ENCODE peak calls at places on chromosomes 4 and X, in nine cellular contexts. U, N, V, L, Y, S, B, O and R are unnamed samples.

GRCh38 chrX:130330706-130331105 is 9.0 kb upstream of the SLC25A14 start:
- DNase-seq in Y (peak), L (no peak), B (peak), U (peak), S (no peak), O (no peak), N (peak), V (no peak), R (peak)

GRCh38 chrX:74800062-74800461 is 125.2 kb downstream of the NEXMIF start:
- DNase-seq in B (no peak), L (no peak), S (no peak), U (no peak), V (no peak), N (no peak), Y (no peak), O (no peak), R (no peak)

GRCh38 chr4:183299464-183299863 is 20.6 kb downstream of the CLDN22 start:
- DNase-seq in O (no peak), S (no peak), Y (no peak), V (no peak), B (no peak), N (no peak), L (no peak), U (no peak), R (no peak)

GRCh38 chr4:141896687-141897086 is 260.3 kb downstream of the IL15 start:
- DNase-seq in N (no peak), O (no peak), U (no peak), Y (no peak), B (no peak), S (no peak), L (no peak), V (no peak), R (no peak)

GRCh38 chr4:164531336-164531735 is 222.6 kb upstream of the SMIM31 start:
- DNase-seq in S (no peak), B (no peak), V (no peak), U (peak), O (no peak), Y (no peak), L (no peak), N (no peak), R (no peak)

GRCh38 chr4:32499176-32499575 is 1779.0 kb downstream of the PCDH7 start:
- DNase-seq in O (no peak), S (no peak), V (no peak), N (no peak), U (no peak), B (no peak), L (no peak), Y (no peak), R (no peak)

GRCh38 chr4:64539234-64539849 is 130.1 kb upstream of the TECRL start:
- DNase-seq in B (peak), Y (peak), L (peak), N (peak), S (no peak), O (no peak), U (peak), V (peak), R (peak)

GRCh38 chr4:70195425-70195824 is at the start of gene ODAM:
- DNase-seq in B (no peak), O (no peak), L (no peak), V (no peak), N (no peak), U (no peak), Y (no peak), S (no peak), R (no peak)

GRCh38 chr4:57148831-57149230 is 38.6 kb upstream of the IGFBP7 start:
- DNase-seq in N (no peak), L (no peak), B (no peak), V (no peak), U (peak), S (no peak), Y (no peak), O (no peak), R (no peak)

GRCh38 chrX:11434607-11435006 is 141.4 kb downstream of the AMELX start:
- DNase-seq in S (no peak), Y (no peak), B (no peak), U (no peak), N (no peak), L (no peak), V (no peak), O (no peak), R (no peak)

GRCh38 chrX:104168127-104168526 is 1.9 kb downstream of the FAM199X start:
- DNase-seq in S (no peak), N (no peak), U (no peak), B (no peak), Y (no peak), L (no peak), O (no peak), V (no peak), R (no peak)

GRCh38 chr4:143431526-143432257 is 81.8 kb upstream of the SMARCA5 start:
- DNase-seq in N (no peak), S (no peak), V (no peak), U (no peak), L (no peak), O (no peak), Y (no peak), B (no peak), R (no peak)

GRCh38 chrX:72539822-72540221 is 32.8 kb downstream of the HDAC8 start:
- DNase-seq in Y (peak), U (no peak), B (no peak), L (no peak), V (no peak), O (no peak), S (no peak), N (no peak), R (no peak)

GRCh38 chr4:183729430-183730328 is 70.6 kb downstream of the TRAPPC11 start:
- DNase-seq in B (no peak), O (no peak), U (peak), L (no peak), S (no peak), N (no peak), Y (no peak), V (no peak), R (no peak)

GRCh38 chr4:53547983-53548382 is 43.3 kb downstream of the LNX1 start:
- DNase-seq in U (no peak), L (no peak), N (no peak), O (no peak), S (no peak), B (no peak), V (no peak), Y (no peak), R (no peak)

GRCh38 chr4:67651536-67651935 is 49.4 kb downstream of the UBA6 start:
- DNase-seq in Y (no peak), N (no peak), U (no peak), L (no peak), V (no peak), O (no peak), B (no peak), S (no peak), R (no peak)

GRCh38 chr4:2417765-2418651 is at the start of gene ZFYVE28:
- DNase-seq in O (no peak), V (no peak), N (no peak), B (no peak), L (no peak), U (no peak), Y (no peak), S (no peak), R (no peak)

GRCh38 chr4:80195441-80196139 is 1.7 kb upstream of the PRDM8 start:
- DNase-seq in V (no peak), L (no peak), O (no peak), B (no peak), S (no peak), U (no peak), N (no peak), Y (no peak), R (no peak)

GRCh38 chr4:1080961-1081688 is 32.2 kb downstream of the RNF212 start:
- DNase-seq in L (no peak), O (no peak), N (no peak), U (peak), Y (no peak), B (no peak), V (no peak), S (no peak), R (no peak)

GRCh38 chr4:106444557-106444956 is 76.0 kb upstream of the GIMD1 start:
- DNase-seq in V (no peak), B (no peak), O (no peak), Y (no peak), S (no peak), U (no peak), N (peak), L (no peak), R (no peak)

GRCh38 chr4:121155893-121156292 is 8.2 kb downstream of the TNIP3 start:
- DNase-seq in N (no peak), Y (no peak), L (no peak), U (peak), O (peak), V (no peak), S (no peak), B (no peak), R (no peak)

GRCh38 chr4:146087856-146088255 is 87.7 kb upstream of the LSM6 start:
- DNase-seq in U (no peak), S (no peak), V (no peak), Y (no peak), B (no peak), L (no peak), N (no peak), O (no peak), R (no peak)

GRCh38 chr4:53921856-53922255 is 142.5 kb downstream of the CHIC2 start:
- DNase-seq in O (no peak), L (no peak), N (no peak), S (no peak), B (no peak), V (no peak), U (no peak), Y (no peak), R (no peak)

GRCh38 chr4:74451214-74451661 is 6.3 kb downstream of the AREG start:
- DNase-seq in N (no peak), L (no peak), S (no peak), U (no peak), B (no peak), V (no peak), Y (no peak), O (no peak), R (no peak)

GRCh38 chr4:106522839-106523238 is 154.3 kb upstream of the GIMD1 start:
- DNase-seq in U (no peak), L (no peak), V (no peak), S (no peak), O (no peak), B (no peak), N (peak), Y (no peak), R (no peak)

GRCh38 chr4:156790866-156791265 is 180.7 kb downstream of the PDGFC start:
- DNase-seq in U (no peak), L (no peak), O (no peak), Y (peak), N (no peak), B (peak), S (peak), V (no peak), R (peak)

GRCh38 chr4:147755567-147756295 is 23.8 kb downstream of the ARHGAP10 start:
- DNase-seq in B (no peak), Y (no peak), L (peak), U (no peak), S (no peak), O (peak), V (no peak), N (no peak), R (no peak)

GRCh38 chrX:129754266-129755024 is 15.7 kb downstream of the XPNPEP2 start:
- DNase-seq in B (no peak), O (no peak), N (no peak), Y (no peak), U (no peak), L (no peak), S (no peak), V (no peak), R (no peak)

GRCh38 chr4:25367004-25367621 is 9.9 kb upstream of the ANAPC4 start:
- DNase-seq in L (no peak), O (peak), U (no peak), B (no peak), N (peak), V (no peak), S (no peak), Y (peak), R (no peak)

DNA sequence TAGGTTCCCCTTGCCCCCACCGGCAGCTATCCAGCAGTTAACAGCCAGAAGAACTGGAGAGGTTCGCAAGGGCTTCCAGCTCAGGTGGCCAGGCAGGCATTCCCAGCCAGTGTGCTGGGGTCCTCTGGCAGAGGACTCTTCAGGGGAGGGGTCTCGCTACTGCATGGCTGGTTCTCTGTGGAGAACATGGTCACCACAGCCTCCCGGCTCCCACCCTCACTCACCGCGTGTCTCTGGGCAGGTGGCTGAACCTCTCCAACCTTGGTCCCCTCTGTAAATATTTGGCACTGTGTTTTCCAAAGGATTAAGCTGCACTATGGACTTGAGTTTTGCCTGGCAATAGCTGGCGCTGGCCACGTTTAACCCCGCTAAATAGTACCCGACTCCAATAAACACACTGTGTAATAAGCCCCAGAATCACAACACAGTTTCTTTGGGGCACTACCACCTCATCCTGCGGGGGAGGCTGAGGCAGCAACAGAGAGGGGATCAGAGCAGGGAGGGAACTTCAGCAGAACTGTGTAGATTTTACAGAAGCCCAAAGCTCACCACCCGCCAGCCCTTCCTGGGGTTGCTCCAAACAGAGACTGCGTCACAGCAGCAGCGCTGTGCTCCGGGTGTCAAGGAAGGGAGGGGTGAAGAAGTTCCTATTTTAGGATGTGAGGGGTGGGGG is 15.2 kb downstream of the BCOR start:
- DNase-seq in U (no peak), N (no peak), S (no peak), B (no peak), V (no peak), Y (no peak), O (no peak), L (no peak), R (no peak)
- TF ChIP-seq CTCF in U (no peak), N (no peak), S (no peak), B (no peak), V (no peak), Y (no peak), O (no peak), L (no peak), R (no peak)

GRCh38 chr4:159146454-159146853 is 43.6 kb downstream of the RAPGEF2 start:
- DNase-seq in Y (no peak), O (no peak), B (no peak), V (no peak), U (no peak), N (no peak), L (no peak), S (no peak), R (no peak)

GRCh38 chr4:159151701-159152100 is 48.8 kb downstream of the RAPGEF2 start:
- DNase-seq in N (no peak), Y (no peak), L (no peak), B (no peak), U (no peak), V (no peak), S (no peak), O (no peak), R (no peak)

GRCh38 chr4:159153669-159154068 is 50.8 kb downstream of the RAPGEF2 start:
- DNase-seq in B (no peak), Y (no peak), N (no peak), U (no peak), S (no peak), L (no peak), V (no peak), O (no peak), R (no peak)

GRCh38 chr4:159150838-159151390 is 48.0 kb downstream of the RAPGEF2 start:
- DNase-seq in B (no peak), Y (no peak), L (no peak), O (no peak), U (no peak), S (no peak), V (no peak), N (no peak), R (no peak)

DNA sequence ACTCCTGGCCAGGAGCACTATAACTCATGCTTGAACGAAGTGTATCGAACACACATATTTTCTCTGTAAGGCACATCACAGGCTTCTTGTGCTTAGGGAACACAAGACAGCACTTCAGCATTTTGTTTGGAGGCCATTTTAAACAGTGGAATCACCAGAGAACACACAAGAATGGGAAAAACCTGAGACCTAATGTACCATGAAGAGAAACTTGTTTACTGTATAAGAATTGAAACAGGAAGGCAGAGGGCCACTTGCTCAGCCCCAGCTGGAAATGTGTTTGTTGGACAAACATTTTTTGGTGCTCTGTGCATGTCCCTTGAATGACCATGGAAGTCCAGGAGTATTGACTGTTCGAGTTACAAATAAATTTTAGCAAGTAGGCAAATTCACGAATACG is 47.5 kb downstream of the RAPGEF2 start:
- DNase-seq in O (no peak), L (no peak), U (no peak), Y (no peak), B (no peak), N (no peak), V (no peak), S (no peak), R (no peak)
- TF ChIP-seq CTCF in O (no peak), L (no peak), U (no peak), Y (no peak), B (no peak), N (no peak), V (no peak), S (no peak), R (no peak)

GRCh38 chrX:100368167-100368566 is 41.9 kb downstream of the PCDH19 start:
- DNase-seq in O (no peak), N (peak), Y (peak), V (no peak), U (no peak), S (no peak), B (no peak), L (no peak), R (peak)
- TF ChIP-seq CTCF in O (no peak), N (peak), Y (peak), V (no peak), U (peak), S (no peak), B (peak), L (no peak), R (peak)

GRCh38 chr4:56130609-56131150 is 181.9 kb downstream of the CEP135 start:
- DNase-seq in L (no peak), B (no peak), U (no peak), N (no peak), V (no peak), Y (no peak), O (no peak), S (no peak), R (no peak)

GRCh38 chr4:56132835-56133234 is 184.1 kb downstream of the CEP135 start:
- DNase-seq in L (no peak), Y (no peak), V (no peak), N (no peak), B (no peak), S (no peak), O (no peak), U (no peak), R (no peak)

GRCh38 chr4:56127698-56128097 is 179.0 kb downstream of the CEP135 start:
- DNase-seq in O (no peak), U (no peak), S (no peak), Y (no peak), L (no peak), B (no peak), V (no peak), N (no peak), R (no peak)

GRCh38 chr4:56128231-56128630 is 179.5 kb downstream of the CEP135 start:
- DNase-seq in B (no peak), Y (no peak), N (no peak), V (no peak), S (no peak), U (peak), L (no peak), O (no peak), R (no peak)

DNA sequence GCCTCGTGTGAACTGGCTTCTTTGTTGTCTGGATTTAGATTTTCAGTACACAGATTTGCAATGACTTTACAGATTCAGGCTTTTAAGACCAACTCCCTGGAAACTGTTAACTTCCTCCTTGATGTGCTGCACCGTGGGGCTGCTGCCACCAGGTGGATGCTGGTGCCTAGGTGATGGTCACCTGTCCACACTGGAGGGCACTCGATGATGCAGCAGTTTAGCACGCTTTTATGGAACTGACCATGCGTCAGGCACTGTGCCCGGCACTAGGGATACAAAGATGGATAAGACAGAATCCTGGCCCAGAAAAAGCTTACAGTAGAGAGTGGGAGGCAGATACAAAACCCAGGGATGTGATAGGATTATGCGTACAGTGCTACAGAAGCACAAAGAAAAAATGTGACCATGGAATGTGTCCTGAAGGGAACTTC is 180.7 kb downstream of the CEP135 start:
- DNase-seq in S (no peak), B (no peak), N (peak), L (no peak), Y (no peak), V (no peak), U (no peak), O (no peak), R (no peak)
- TF ChIP-seq CTCF in S (no peak), B (no peak), N (peak), L (no peak), Y (peak), V (peak), U (peak), O (peak), R (peak)

GRCh38 chr4:39407584-39407885 is 805 bp downstream of the KLB start:
- DNase-seq in V (no peak), B (no peak), Y (no peak), U (no peak), S (no peak), N (no peak), O (no peak), L (no peak), R (no peak)

GRCh38 chr4:39415678-39416283 is 9.1 kb downstream of the KLB start:
- DNase-seq in V (no peak), U (no peak), N (no peak), S (no peak), B (no peak), L (no peak), Y (no peak), O (no peak), R (no peak)

GRCh38 chr4:39406763-39407583 is at the start of gene KLB:
- DNase-seq in V (no peak), N (peak), Y (peak), U (no peak), O (no peak), B (no peak), L (no peak), S (no peak), R (no peak)

DNA sequence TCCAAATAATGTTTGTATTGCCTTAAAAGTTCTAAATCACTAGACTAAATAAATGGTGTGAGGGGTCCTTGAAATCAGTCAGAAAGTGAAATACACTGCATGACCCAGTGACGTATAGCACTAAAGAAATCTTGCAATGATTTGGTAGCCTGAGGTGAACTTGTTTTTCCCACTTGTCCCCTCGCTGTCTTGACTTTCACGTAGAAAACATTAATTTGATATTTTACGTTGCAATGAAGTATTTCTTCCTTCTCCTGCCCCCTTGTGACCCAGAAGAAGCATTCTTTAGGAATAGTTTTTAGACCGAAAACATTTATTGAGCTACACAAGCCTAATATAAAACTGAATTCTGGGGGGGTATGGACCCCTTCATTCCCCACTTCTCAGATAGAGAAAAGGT is 3.7 kb downstream of the KLB start:
- DNase-seq in S (no peak), B (no peak), O (no peak), Y (no peak), U (no peak), V (no peak), N (no peak), L (no peak), R (no peak)
- TF ChIP-seq CTCF in S (no peak), B (no peak), O (peak), Y (peak), U (peak), V (no peak), N (no peak), L (no peak), R (no peak)

GRCh38 chr4:42844422-42844821 is 48.1 kb upstream of the GRXCR1 start:
- DNase-seq in S (no peak), O (no peak), U (no peak), B (no peak), V (no peak), Y (no peak), N (no peak), L (no peak), R (no peak)

GRCh38 chr4:42845586-42845985 is 46.9 kb upstream of the GRXCR1 start:
- DNase-seq in O (no peak), V (no peak), N (no peak), B (no peak), S (no peak), L (no peak), U (no peak), Y (no peak), R (no peak)

GRCh38 chr4:42843694-42844093 is 48.8 kb upstream of the GRXCR1 start:
- DNase-seq in S (no peak), U (no peak), V (no peak), N (no peak), Y (no peak), L (no peak), B (no peak), O (no peak), R (no peak)
- TF ChIP-seq CTCF in S (no peak), U (no peak), V (no peak), N (no peak), Y (no peak), L (no peak), B (no peak), O (no peak), R (no peak)